ENCODE peak calls at places on chromosomes 12 and 14, in six cellular contexts. One of them, this sample, is unnamed.

GRCh38 chr12:5013206-5013830 is 30.4 kb upstream of the KCNA5 start:
- DNase-seq in H54: no peak
- DNase-seq in Kasumi-1: no peak
- DNase-seq in NCI-H2029: no peak
- DNase-seq in HCEC 1CT: no peak
- DNase-seq in nucleus accumbens: no peak
- DNase-seq in this sample: no peak

GRCh38 chr14:100815478-100816285 is 10.2 kb upstream of the MEG3 start:
- DNase-seq in Kasumi-1: no peak
- DNase-seq in HCEC 1CT: peak; percentile 69
- DNase-seq in NCI-H2029: no peak
- DNase-seq in nucleus accumbens: no peak
- DNase-seq in H54: no peak
- DNase-seq in this sample: no peak

GRCh38 chr12:29552994-29553748 is 55.7 kb upstream of the OVCH1 start:
- DNase-seq in HCEC 1CT: no peak
- DNase-seq in H54: no peak
- DNase-seq in NCI-H2029: no peak
- DNase-seq in Kasumi-1: no peak
- DNase-seq in nucleus accumbens: no peak
- DNase-seq in this sample: no peak

GRCh38 chr14:69333791-69334337 is 64.2 kb downstream of the ERH start:
- DNase-seq in NCI-H2029: no peak
- DNase-seq in HCEC 1CT: no peak
- DNase-seq in H54: no peak
- DNase-seq in Kasumi-1: no peak
- DNase-seq in nucleus accumbens: no peak
- DNase-seq in this sample: no peak

GRCh38 chr12:131076277-131076676 is 122.6 kb downstream of the ADGRD1 start:
- DNase-seq in NCI-H2029: no peak
- DNase-seq in Kasumi-1: no peak
- DNase-seq in H54: no peak
- DNase-seq in nucleus accumbens: no peak
- DNase-seq in HCEC 1CT: no peak
- DNase-seq in this sample: peak; percentile 13

GRCh38 chr12:45849289-45849688 is 119.8 kb downstream of the ARID2 start:
- DNase-seq in NCI-H2029: no peak
- DNase-seq in H54: no peak
- DNase-seq in nucleus accumbens: no peak
- DNase-seq in Kasumi-1: no peak
- DNase-seq in HCEC 1CT: peak; percentile 7
- DNase-seq in this sample: no peak

GRCh38 chr12:98151105-98151504 is 364.3 kb upstream of the TMPO start:
- DNase-seq in nucleus accumbens: no peak
- DNase-seq in NCI-H2029: no peak
- DNase-seq in H54: no peak
- DNase-seq in HCEC 1CT: no peak
- DNase-seq in Kasumi-1: no peak
- DNase-seq in this sample: no peak

GRCh38 chr12:57852620-57853509 is 6.3 kb upstream of the CTDSP2 start:
- DNase-seq in nucleus accumbens: peak; percentile 36
- DNase-seq in NCI-H2029: no peak
- DNase-seq in Kasumi-1: no peak
- DNase-seq in H54: no peak
- DNase-seq in HCEC 1CT: no peak
- DNase-seq in this sample: no peak

GRCh38 chr12:100427078-100427477 is 46.6 kb upstream of the NR1H4 start:
- DNase-seq in H54: peak; percentile 76
- DNase-seq in nucleus accumbens: no peak
- DNase-seq in HCEC 1CT: peak; percentile 87
- DNase-seq in NCI-H2029: no peak
- DNase-seq in Kasumi-1: no peak
- DNase-seq in this sample: no peak

GRCh38 chr12:70733385-70733784 is 96.2 kb upstream of the PTPRB start:
- DNase-seq in nucleus accumbens: no peak
- DNase-seq in HCEC 1CT: peak; percentile 60
- DNase-seq in H54: peak; percentile 44
- DNase-seq in NCI-H2029: peak; percentile 15
- DNase-seq in Kasumi-1: peak; percentile 60
- DNase-seq in this sample: no peak

GRCh38 chr12:54684636-54685630 is 36.8 kb upstream of the DCD start:
- DNase-seq in nucleus accumbens: no peak
- DNase-seq in H54: no peak
- DNase-seq in HCEC 1CT: no peak
- DNase-seq in NCI-H2029: peak; percentile 82
- DNase-seq in Kasumi-1: no peak
- DNase-seq in this sample: peak; percentile 74

GRCh38 chr14:67221248-67221981 is 19.8 kb upstream of the PALS1 start:
- DNase-seq in Kasumi-1: no peak
- DNase-seq in H54: peak; percentile 30
- DNase-seq in HCEC 1CT: peak; percentile 84
- DNase-seq in nucleus accumbens: no peak
- DNase-seq in NCI-H2029: no peak
- DNase-seq in this sample: no peak

GRCh38 chr14:67446371-67447032 is 34.5 kb upstream of the PLEK2 start:
- DNase-seq in H54: no peak
- DNase-seq in nucleus accumbens: no peak
- DNase-seq in Kasumi-1: no peak
- DNase-seq in HCEC 1CT: no peak
- DNase-seq in NCI-H2029: peak; percentile 26
- DNase-seq in this sample: no peak

GRCh38 chr14:94337274-94337673 is 14.1 kb upstream of the SERPINA6 start:
- DNase-seq in nucleus accumbens: no peak
- DNase-seq in NCI-H2029: no peak
- DNase-seq in Kasumi-1: no peak
- DNase-seq in HCEC 1CT: peak; percentile 43
- DNase-seq in H54: no peak
- DNase-seq in this sample: no peak

GRCh38 chr14:21749306-21749868 is 75.8 kb upstream of the OR4E1 start:
- DNase-seq in nucleus accumbens: no peak
- DNase-seq in NCI-H2029: no peak
- DNase-seq in H54: no peak
- DNase-seq in Kasumi-1: no peak
- DNase-seq in HCEC 1CT: no peak
- DNase-seq in this sample: no peak

GRCh38 chr12:3564411-3564810 is 73.4 kb downstream of the PRMT8 start:
- DNase-seq in HCEC 1CT: peak; percentile 13
- DNase-seq in Kasumi-1: no peak
- DNase-seq in NCI-H2029: no peak
- DNase-seq in H54: no peak
- DNase-seq in nucleus accumbens: no peak
- DNase-seq in this sample: no peak

GRCh38 chr12:100199023-100199346 is 1.6 kb upstream of the ACTR6 start:
- DNase-seq in nucleus accumbens: no peak
- DNase-seq in HCEC 1CT: no peak
- DNase-seq in NCI-H2029: no peak
- DNase-seq in H54: no peak
- DNase-seq in Kasumi-1: no peak
- DNase-seq in this sample: no peak

GRCh38 chr14:90508536-90509254 is 111.9 kb downstream of the CALM1 start:
- DNase-seq in HCEC 1CT: no peak
- DNase-seq in nucleus accumbens: no peak
- DNase-seq in Kasumi-1: peak; percentile 66
- DNase-seq in NCI-H2029: no peak
- DNase-seq in H54: no peak
- DNase-seq in this sample: peak; percentile 85

GRCh38 chr14:36396798-36397197 is 76.4 kb upstream of the MBIP start:
- DNase-seq in NCI-H2029: no peak
- DNase-seq in Kasumi-1: no peak
- DNase-seq in nucleus accumbens: no peak
- DNase-seq in HCEC 1CT: no peak
- DNase-seq in H54: no peak
- DNase-seq in this sample: no peak

GRCh38 chr12:40534828-40535227 is 157.4 kb upstream of the CNTN1 start:
- DNase-seq in H54: no peak
- DNase-seq in Kasumi-1: no peak
- DNase-seq in nucleus accumbens: no peak
- DNase-seq in HCEC 1CT: no peak
- DNase-seq in NCI-H2029: no peak
- DNase-seq in this sample: no peak

GRCh38 chr14:101589486-101590015 is 28.3 kb downstream of the DIO3 start:
- DNase-seq in H54: no peak
- DNase-seq in NCI-H2029: no peak
- DNase-seq in HCEC 1CT: no peak
- DNase-seq in nucleus accumbens: no peak
- DNase-seq in Kasumi-1: no peak
- DNase-seq in this sample: no peak

GRCh38 chr14:70785556-70785955 is 23.8 kb downstream of the MAP3K9 start:
- DNase-seq in HCEC 1CT: no peak
- DNase-seq in NCI-H2029: no peak
- DNase-seq in H54: no peak
- DNase-seq in Kasumi-1: no peak
- DNase-seq in nucleus accumbens: no peak
- DNase-seq in this sample: no peak

GRCh38 chr12:107607464-107608392 is 77.9 kb upstream of the PWP1 start:
- DNase-seq in nucleus accumbens: peak; percentile 20
- DNase-seq in NCI-H2029: peak; percentile 75
- DNase-seq in HCEC 1CT: peak; percentile 46
- DNase-seq in H54: peak; percentile 77
- DNase-seq in Kasumi-1: peak; percentile 47
- DNase-seq in this sample: peak; percentile 80

GRCh38 chr14:89921896-89922548 is 32.5 kb downstream of the EFCAB11 start:
- DNase-seq in H54: peak; percentile 11
- DNase-seq in nucleus accumbens: peak; percentile 6
- DNase-seq in HCEC 1CT: peak; percentile 90
- DNase-seq in Kasumi-1: no peak
- DNase-seq in NCI-H2029: no peak
- DNase-seq in this sample: no peak

GRCh38 chr12:47939009-47939601 is 24.3 kb upstream of the TMEM106C start:
- DNase-seq in Kasumi-1: no peak
- DNase-seq in NCI-H2029: no peak
- DNase-seq in H54: no peak
- DNase-seq in HCEC 1CT: no peak
- DNase-seq in nucleus accumbens: no peak
- DNase-seq in this sample: peak; percentile 53

GRCh38 chr12:58302487-58303011 is 361.2 kb downstream of the ATP23 start:
- DNase-seq in Kasumi-1: peak; percentile 24
- DNase-seq in H54: no peak
- DNase-seq in HCEC 1CT: no peak
- DNase-seq in NCI-H2029: peak; percentile 67
- DNase-seq in nucleus accumbens: no peak
- DNase-seq in this sample: no peak

This sample was measured in stomach.